ENCODE peak calls at places on chromosomes 1 and 21, in nine cellular contexts. One of them, this sample, is unnamed.

GRCh38 chr1:152870831-152871730 is 7.0 kb upstream of the SMCP start:
- DNase-seq in fibroblast of mammary gland: peak
- DNase-seq in Kasumi-1: no peak
- DNase-seq in heart right ventricle: no peak
- DNase-seq in HS-5: no peak
- DNase-seq in cardiac muscle cell: peak
- DNase-seq in effector CD4-positive, alpha-beta T cell: no peak
- DNase-seq in HTR-8/SVneo: peak
- DNase-seq in IMR-90: peak
- DNase-seq in this sample: no peak

GRCh38 chr1:50108497-50109073 is at the start of gene ELAVL4:
- DNase-seq in fibroblast of mammary gland: no peak
- DNase-seq in Kasumi-1: no peak
- DNase-seq in heart right ventricle: no peak
- DNase-seq in HS-5: no peak
- DNase-seq in cardiac muscle cell: no peak
- DNase-seq in effector CD4-positive, alpha-beta T cell: no peak
- DNase-seq in HTR-8/SVneo: no peak
- DNase-seq in IMR-90: no peak
- DNase-seq in this sample: no peak

GRCh38 chr1:92310185-92310597 is 11.3 kb downstream of the RPAP2 start:
- DNase-seq in fibroblast of mammary gland: peak
- DNase-seq in Kasumi-1: peak
- DNase-seq in heart right ventricle: no peak
- DNase-seq in HS-5: no peak
- DNase-seq in cardiac muscle cell: peak
- DNase-seq in effector CD4-positive, alpha-beta T cell: no peak
- DNase-seq in HTR-8/SVneo: peak
- DNase-seq in IMR-90: peak
- DNase-seq in this sample: no peak

GRCh38 chr21:45087022-45087823 is 12.8 kb downstream of the ADARB1 start:
- DNase-seq in fibroblast of mammary gland: no peak
- DNase-seq in Kasumi-1: peak
- DNase-seq in heart right ventricle: no peak
- DNase-seq in HS-5: no peak
- DNase-seq in cardiac muscle cell: no peak
- DNase-seq in effector CD4-positive, alpha-beta T cell: no peak
- DNase-seq in HTR-8/SVneo: no peak
- DNase-seq in IMR-90: peak
- DNase-seq in this sample: no peak

GRCh38 chr1:213761845-213762407 is 225.8 kb upstream of the PROX1 start:
- DNase-seq in fibroblast of mammary gland: no peak
- DNase-seq in Kasumi-1: no peak
- DNase-seq in heart right ventricle: no peak
- DNase-seq in HS-5: no peak
- DNase-seq in cardiac muscle cell: no peak
- DNase-seq in effector CD4-positive, alpha-beta T cell: no peak
- DNase-seq in HTR-8/SVneo: no peak
- DNase-seq in IMR-90: no peak
- DNase-seq in this sample: no peak

GRCh38 chr1:115036814-115037535 is 7.3 kb downstream of the TSHB start:
- DNase-seq in fibroblast of mammary gland: no peak
- DNase-seq in Kasumi-1: no peak
- DNase-seq in heart right ventricle: no peak
- DNase-seq in HS-5: no peak
- DNase-seq in cardiac muscle cell: peak
- DNase-seq in effector CD4-positive, alpha-beta T cell: no peak
- DNase-seq in HTR-8/SVneo: no peak
- DNase-seq in IMR-90: no peak
- DNase-seq in this sample: no peak

GRCh38 chr1:52523376-52523775 is 29.5 kb downstream of the TUT4 start:
- DNase-seq in fibroblast of mammary gland: no peak
- DNase-seq in Kasumi-1: no peak
- DNase-seq in heart right ventricle: no peak
- DNase-seq in HS-5: no peak
- DNase-seq in cardiac muscle cell: no peak
- DNase-seq in effector CD4-positive, alpha-beta T cell: no peak
- DNase-seq in HTR-8/SVneo: no peak
- DNase-seq in IMR-90: peak
- DNase-seq in this sample: no peak

GRCh38 chr1:163083690-163084089 is 14.5 kb downstream of the RGS4 start:
- DNase-seq in fibroblast of mammary gland: peak
- DNase-seq in Kasumi-1: no peak
- DNase-seq in heart right ventricle: no peak
- DNase-seq in HS-5: no peak
- DNase-seq in cardiac muscle cell: no peak
- DNase-seq in effector CD4-positive, alpha-beta T cell: no peak
- DNase-seq in HTR-8/SVneo: no peak
- DNase-seq in IMR-90: peak
- DNase-seq in this sample: no peak

GRCh38 chr1:41918450-41919043 is at the start of gene HIVEP3:
- DNase-seq in fibroblast of mammary gland: peak
- DNase-seq in Kasumi-1: no peak
- DNase-seq in heart right ventricle: no peak
- DNase-seq in HS-5: no peak
- DNase-seq in cardiac muscle cell: peak
- DNase-seq in effector CD4-positive, alpha-beta T cell: no peak
- DNase-seq in HTR-8/SVneo: no peak
- DNase-seq in IMR-90: no peak
- DNase-seq in this sample: no peak

GRCh38 chr1:185581961-185582725 is 152.0 kb upstream of the HMCN1 start:
- DNase-seq in fibroblast of mammary gland: peak
- DNase-seq in Kasumi-1: no peak
- DNase-seq in heart right ventricle: no peak
- DNase-seq in HS-5: no peak
- DNase-seq in cardiac muscle cell: no peak
- DNase-seq in effector CD4-positive, alpha-beta T cell: no peak
- DNase-seq in HTR-8/SVneo: no peak
- DNase-seq in IMR-90: peak
- DNase-seq in this sample: no peak

GRCh38 chr1:68230901-68231626 is 1.3 kb downstream of the WLS start:
- DNase-seq in fibroblast of mammary gland: no peak
- DNase-seq in Kasumi-1: no peak
- DNase-seq in heart right ventricle: peak
- DNase-seq in HS-5: no peak
- DNase-seq in cardiac muscle cell: peak
- DNase-seq in effector CD4-positive, alpha-beta T cell: no peak
- DNase-seq in HTR-8/SVneo: no peak
- DNase-seq in IMR-90: no peak
- DNase-seq in this sample: no peak

GRCh38 chr1:177948336-177948972 is 21.4 kb downstream of the SEC16B start:
- DNase-seq in fibroblast of mammary gland: peak
- DNase-seq in Kasumi-1: peak
- DNase-seq in heart right ventricle: peak
- DNase-seq in HS-5: peak
- DNase-seq in cardiac muscle cell: peak
- DNase-seq in effector CD4-positive, alpha-beta T cell: no peak
- DNase-seq in HTR-8/SVneo: peak
- DNase-seq in IMR-90: peak
- DNase-seq in this sample: peak

GRCh38 chr1:67759692-67760029 is 73.6 kb downstream of the GNG12 start:
- DNase-seq in fibroblast of mammary gland: no peak
- DNase-seq in Kasumi-1: no peak
- DNase-seq in heart right ventricle: no peak
- DNase-seq in HS-5: peak
- DNase-seq in cardiac muscle cell: no peak
- DNase-seq in effector CD4-positive, alpha-beta T cell: no peak
- DNase-seq in HTR-8/SVneo: no peak
- DNase-seq in IMR-90: peak
- DNase-seq in this sample: no peak

GRCh38 chr1:203028784-203029553 is 2.7 kb downstream of the PPFIA4 start:
- DNase-seq in fibroblast of mammary gland: no peak
- DNase-seq in Kasumi-1: no peak
- DNase-seq in heart right ventricle: peak
- DNase-seq in HS-5: no peak
- DNase-seq in cardiac muscle cell: peak
- DNase-seq in effector CD4-positive, alpha-beta T cell: no peak
- DNase-seq in HTR-8/SVneo: no peak
- DNase-seq in IMR-90: no peak
- DNase-seq in this sample: no peak

GRCh38 chr1:175075572-175076568 is 8.2 kb downstream of the TNN start:
- DNase-seq in fibroblast of mammary gland: peak
- DNase-seq in Kasumi-1: no peak
- DNase-seq in heart right ventricle: no peak
- DNase-seq in HS-5: no peak
- DNase-seq in cardiac muscle cell: no peak
- DNase-seq in effector CD4-positive, alpha-beta T cell: no peak
- DNase-seq in HTR-8/SVneo: no peak
- DNase-seq in IMR-90: peak
- DNase-seq in this sample: no peak

GRCh38 chr1:47635597-47635996 is 197.8 kb downstream of the FOXD2 start:
- DNase-seq in fibroblast of mammary gland: no peak
- DNase-seq in Kasumi-1: no peak
- DNase-seq in heart right ventricle: no peak
- DNase-seq in HS-5: no peak
- DNase-seq in cardiac muscle cell: no peak
- DNase-seq in effector CD4-positive, alpha-beta T cell: no peak
- DNase-seq in HTR-8/SVneo: no peak
- DNase-seq in IMR-90: no peak
- DNase-seq in this sample: no peak

GRCh38 chr1:201268604-201269151 is 14.6 kb upstream of the PKP1 start:
- DNase-seq in fibroblast of mammary gland: peak
- DNase-seq in Kasumi-1: no peak
- DNase-seq in heart right ventricle: no peak
- DNase-seq in HS-5: no peak
- DNase-seq in cardiac muscle cell: peak
- DNase-seq in effector CD4-positive, alpha-beta T cell: no peak
- DNase-seq in HTR-8/SVneo: peak
- DNase-seq in IMR-90: peak
- DNase-seq in this sample: peak

GRCh38 chr1:23196627-23197328 is 20.5 kb downstream of the HTR1D start:
- DNase-seq in fibroblast of mammary gland: peak
- DNase-seq in Kasumi-1: no peak
- DNase-seq in heart right ventricle: no peak
- DNase-seq in HS-5: peak
- DNase-seq in cardiac muscle cell: no peak
- DNase-seq in effector CD4-positive, alpha-beta T cell: no peak
- DNase-seq in HTR-8/SVneo: peak
- DNase-seq in IMR-90: peak
- DNase-seq in this sample: peak

GRCh38 chr1:94271373-94271772 is 34.0 kb upstream of the ARHGAP29 start:
- DNase-seq in fibroblast of mammary gland: no peak
- DNase-seq in Kasumi-1: no peak
- DNase-seq in heart right ventricle: no peak
- DNase-seq in HS-5: no peak
- DNase-seq in cardiac muscle cell: no peak
- DNase-seq in effector CD4-positive, alpha-beta T cell: no peak
- DNase-seq in HTR-8/SVneo: no peak
- DNase-seq in IMR-90: no peak
- DNase-seq in this sample: no peak

GRCh38 chr1:63922848-63923247 is 149.0 kb downstream of the ROR1 start:
- DNase-seq in fibroblast of mammary gland: no peak
- DNase-seq in Kasumi-1: no peak
- DNase-seq in heart right ventricle: peak
- DNase-seq in HS-5: no peak
- DNase-seq in cardiac muscle cell: peak
- DNase-seq in effector CD4-positive, alpha-beta T cell: no peak
- DNase-seq in HTR-8/SVneo: no peak
- DNase-seq in IMR-90: no peak
- DNase-seq in this sample: no peak

GRCh38 chr1:162147760-162148159 is 78.3 kb downstream of the NOS1AP start:
- DNase-seq in fibroblast of mammary gland: no peak
- DNase-seq in Kasumi-1: no peak
- DNase-seq in heart right ventricle: no peak
- DNase-seq in HS-5: no peak
- DNase-seq in cardiac muscle cell: no peak
- DNase-seq in effector CD4-positive, alpha-beta T cell: no peak
- DNase-seq in HTR-8/SVneo: no peak
- DNase-seq in IMR-90: no peak
- DNase-seq in this sample: no peak

GRCh38 chr1:16440480-16441311 is at the start of gene NECAP2:
- DNase-seq in fibroblast of mammary gland: peak
- DNase-seq in Kasumi-1: peak
- DNase-seq in heart right ventricle: peak
- DNase-seq in HS-5: peak
- DNase-seq in cardiac muscle cell: peak
- DNase-seq in effector CD4-positive, alpha-beta T cell: peak
- DNase-seq in HTR-8/SVneo: peak
- DNase-seq in IMR-90: peak
- DNase-seq in this sample: peak

GRCh38 chr1:29343476-29343875 is 107.2 kb downstream of the PTPRU start:
- DNase-seq in fibroblast of mammary gland: no peak
- DNase-seq in Kasumi-1: no peak
- DNase-seq in heart right ventricle: no peak
- DNase-seq in HS-5: no peak
- DNase-seq in cardiac muscle cell: no peak
- DNase-seq in effector CD4-positive, alpha-beta T cell: no peak
- DNase-seq in HTR-8/SVneo: no peak
- DNase-seq in IMR-90: no peak
- DNase-seq in this sample: no peak

GRCh38 chr1:158516966-158517365 is 37.2 kb downstream of the OR6Y1 start:
- DNase-seq in fibroblast of mammary gland: no peak
- DNase-seq in Kasumi-1: no peak
- DNase-seq in heart right ventricle: no peak
- DNase-seq in HS-5: no peak
- DNase-seq in cardiac muscle cell: no peak
- DNase-seq in effector CD4-positive, alpha-beta T cell: no peak
- DNase-seq in HTR-8/SVneo: no peak
- DNase-seq in IMR-90: no peak
- DNase-seq in this sample: no peak

GRCh38 chr1:218361298-218362065 is 16.3 kb downstream of the TGFB2 start:
- DNase-seq in fibroblast of mammary gland: peak
- DNase-seq in Kasumi-1: peak
- DNase-seq in heart right ventricle: no peak
- DNase-seq in HS-5: no peak
- DNase-seq in cardiac muscle cell: peak
- DNase-seq in effector CD4-positive, alpha-beta T cell: no peak
- DNase-seq in HTR-8/SVneo: peak
- DNase-seq in IMR-90: peak
- DNase-seq in this sample: no peak

GRCh38 chr1:99849413-99849743 is 783 bp upstream of the AGL start:
- DNase-seq in fibroblast of mammary gland: no peak
- DNase-seq in Kasumi-1: no peak
- DNase-seq in heart right ventricle: peak
- DNase-seq in HS-5: no peak
- DNase-seq in cardiac muscle cell: no peak
- DNase-seq in effector CD4-positive, alpha-beta T cell: no peak
- DNase-seq in HTR-8/SVneo: peak
- DNase-seq in IMR-90: no peak
- DNase-seq in this sample: no peak

GRCh38 chr1:9294440-9294773 is 1.7 kb downstream of the SPSB1 start:
- DNase-seq in fibroblast of mammary gland: peak
- DNase-seq in Kasumi-1: no peak
- DNase-seq in heart right ventricle: peak
- DNase-seq in HS-5: peak
- DNase-seq in cardiac muscle cell: no peak
- DNase-seq in effector CD4-positive, alpha-beta T cell: no peak
- DNase-seq in HTR-8/SVneo: no peak
- DNase-seq in IMR-90: peak
- DNase-seq in this sample: peak

GRCh38 chr1:87953109-87953508 is 624.4 kb downstream of the LMO4 start:
- DNase-seq in fibroblast of mammary gland: peak
- DNase-seq in Kasumi-1: no peak
- DNase-seq in heart right ventricle: no peak
- DNase-seq in HS-5: no peak
- DNase-seq in cardiac muscle cell: no peak
- DNase-seq in effector CD4-positive, alpha-beta T cell: no peak
- DNase-seq in HTR-8/SVneo: no peak
- DNase-seq in IMR-90: no peak
- DNase-seq in this sample: no peak

GRCh38 chr1:74504125-74505065 is 8.0 kb downstream of the LRRC53 start:
- DNase-seq in fibroblast of mammary gland: peak
- DNase-seq in Kasumi-1: peak
- DNase-seq in heart right ventricle: peak
- DNase-seq in HS-5: peak
- DNase-seq in cardiac muscle cell: peak
- DNase-seq in effector CD4-positive, alpha-beta T cell: no peak
- DNase-seq in HTR-8/SVneo: peak
- DNase-seq in IMR-90: peak
- DNase-seq in this sample: peak

GRCh38 chr1:166128195-166128594 is 38.6 kb downstream of the FAM78B start:
- DNase-seq in fibroblast of mammary gland: no peak
- DNase-seq in Kasumi-1: no peak
- DNase-seq in heart right ventricle: no peak
- DNase-seq in HS-5: no peak
- DNase-seq in cardiac muscle cell: no peak
- DNase-seq in effector CD4-positive, alpha-beta T cell: no peak
- DNase-seq in HTR-8/SVneo: no peak
- DNase-seq in IMR-90: no peak
- DNase-seq in this sample: no peak

GRCh38 chr21:41771625-41771945 is 4.7 kb upstream of the RIPK4 start:
- DNase-seq in fibroblast of mammary gland: no peak
- DNase-seq in Kasumi-1: no peak
- DNase-seq in heart right ventricle: no peak
- DNase-seq in HS-5: no peak
- DNase-seq in cardiac muscle cell: no peak
- DNase-seq in effector CD4-positive, alpha-beta T cell: no peak
- DNase-seq in HTR-8/SVneo: no peak
- DNase-seq in IMR-90: no peak
- DNase-seq in this sample: no peak